ENCODE peak calls at places on chromosomes 1 and 21, in four cellular contexts. One of them, this sample, is unnamed.

GRCh38 chr1:113101588-113101987 is 28.6 kb downstream of the LRIG2 start:
- DNase-seq in GM12878: no peak
- DNase-seq in K562: no peak
- DNase-seq in IMR-90: peak
- DNase-seq in this sample: no peak

GRCh38 chr1:212862111-212862690 is 4.1 kb downstream of the FLVCR1 start:
- DNase-seq in K562: no peak
- DNase-seq in IMR-90: no peak
- DNase-seq in GM12878: no peak
- DNase-seq in this sample: no peak

GRCh38 chr1:23601968-23602876 is 42.9 kb upstream of the ID3 start:
- DNase-seq in GM12878: no peak
- DNase-seq in IMR-90: no peak
- DNase-seq in K562: no peak
- DNase-seq in this sample: no peak

GRCh38 chr1:187566371-187566770 is 737.6 kb downstream of the PLA2G4A start:
- DNase-seq in IMR-90: no peak
- DNase-seq in K562: no peak
- DNase-seq in GM12878: no peak
- DNase-seq in this sample: no peak

GRCh38 chr1:65467536-65467935 is 47.1 kb downstream of the LEPR start:
- DNase-seq in K562: peak
- DNase-seq in GM12878: no peak
- DNase-seq in IMR-90: peak
- DNase-seq in this sample: no peak

GRCh38 chr1:191498318-191498717 is 659.9 kb upstream of the RGS18 start:
- DNase-seq in GM12878: no peak
- DNase-seq in IMR-90: peak
- DNase-seq in K562: peak
- DNase-seq in this sample: peak

GRCh38 chr1:116737020-116737854 is 17.0 kb upstream of the CD2 start:
- DNase-seq in IMR-90: peak
- DNase-seq in GM12878: peak
- DNase-seq in K562: peak
- DNase-seq in this sample: peak

GRCh38 chr1:94992863-94993563 is 66.1 kb upstream of the CNN3 start:
- DNase-seq in K562: no peak
- DNase-seq in IMR-90: no peak
- DNase-seq in GM12878: no peak
- DNase-seq in this sample: no peak

GRCh38 chr1:223269006-223269405 is 95.0 kb downstream of the SUSD4 start:
- DNase-seq in K562: no peak
- DNase-seq in IMR-90: no peak
- DNase-seq in GM12878: no peak
- DNase-seq in this sample: no peak

GRCh38 chr1:55313903-55314302 is 98.7 kb upstream of the USP24 start:
- DNase-seq in K562: no peak
- DNase-seq in IMR-90: peak
- DNase-seq in GM12878: no peak
- DNase-seq in this sample: peak

GRCh38 chr1:217431395-217431794 is 199.5 kb downstream of the GPATCH2 start:
- DNase-seq in GM12878: no peak
- DNase-seq in IMR-90: no peak
- DNase-seq in K562: no peak
- DNase-seq in this sample: no peak

GRCh38 chr1:3597599-3597964 is 13.7 kb downstream of the MEGF6 start:
- DNase-seq in GM12878: no peak
- DNase-seq in IMR-90: no peak
- DNase-seq in K562: no peak
- DNase-seq in this sample: no peak

GRCh38 chr1:78464449-78464891 is 26.3 kb upstream of the PTGFR start:
- DNase-seq in K562: no peak
- DNase-seq in GM12878: no peak
- DNase-seq in IMR-90: peak
- DNase-seq in this sample: no peak

GRCh38 chr1:156104065-156104810 is 10.3 kb upstream of the LMNA start:
- DNase-seq in K562: no peak
- DNase-seq in GM12878: no peak
- DNase-seq in IMR-90: peak
- DNase-seq in this sample: peak

GRCh38 chr1:119449964-119450363 is 35.0 kb downstream of the HSD3B2 start:
- DNase-seq in K562: peak
- DNase-seq in GM12878: no peak
- DNase-seq in IMR-90: no peak
- DNase-seq in this sample: no peak

GRCh38 chr1:164611754-164612642 is 53.0 kb downstream of the PBX1 start:
- DNase-seq in K562: no peak
- DNase-seq in GM12878: no peak
- DNase-seq in IMR-90: peak
- DNase-seq in this sample: peak

GRCh38 chr1:36384542-36385409 is 948 bp downstream of the STK40 start:
- DNase-seq in K562: peak
- DNase-seq in GM12878: no peak
- DNase-seq in IMR-90: no peak
- DNase-seq in this sample: peak

GRCh38 chr21:32083175-32083574 is 195.7 kb downstream of the MIS18A start:
- DNase-seq in IMR-90: peak
- DNase-seq in GM12878: no peak
- DNase-seq in K562: no peak
- DNase-seq in this sample: peak

GRCh38 chr1:202144510-202145324 is at the start of gene ARL8A:
- DNase-seq in K562: peak
- DNase-seq in GM12878: no peak
- DNase-seq in IMR-90: peak
- DNase-seq in this sample: peak

GRCh38 chr21:44766014-44766817 is 35.4 kb downstream of the UBE2G2 start:
- DNase-seq in K562: no peak
- DNase-seq in IMR-90: no peak
- DNase-seq in GM12878: no peak
- DNase-seq in this sample: no peak

GRCh38 chr1:228977307-228977706 is 242.0 kb downstream of the RHOU start:
- DNase-seq in K562: no peak
- DNase-seq in GM12878: no peak
- DNase-seq in IMR-90: no peak
- DNase-seq in this sample: no peak

GRCh38 chr1:6347641-6348487 is 45.7 kb downstream of the ACOT7 start:
- DNase-seq in GM12878: no peak
- DNase-seq in K562: peak
- DNase-seq in IMR-90: peak
- DNase-seq in this sample: peak

DNA sequence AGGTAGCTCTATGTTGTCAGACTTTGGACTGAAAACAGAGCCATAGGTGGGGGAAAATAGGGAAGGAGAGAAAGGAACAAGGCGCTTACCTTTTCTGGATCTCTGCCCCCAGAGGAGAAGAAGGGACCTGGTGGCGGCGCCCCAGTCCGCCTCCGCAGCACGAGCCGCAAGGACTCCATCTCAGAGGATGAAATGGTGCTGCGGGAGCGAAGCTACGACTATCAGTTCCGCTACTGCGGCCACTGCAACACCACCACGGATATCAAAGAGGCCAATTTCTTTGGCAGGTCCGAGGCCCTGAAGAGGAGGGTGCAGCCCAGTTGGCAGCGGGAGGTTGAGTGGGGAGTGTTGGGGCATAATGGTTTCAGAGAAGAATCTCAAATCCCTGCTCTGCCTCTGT is 18.5 kb upstream of the TMEM222 start:
- DNase-seq in GM12878: no peak
- DNase-seq in K562: no peak
- DNase-seq in IMR-90: no peak
- DNase-seq in this sample: no peak
- H3K9ac ChIP-seq in GM12878: no peak
- H3K9ac ChIP-seq in K562: no peak
- H3K9ac ChIP-seq in IMR-90: no peak
- H3K9ac ChIP-seq in this sample: no peak

GRCh38 chr1:167565922-167566321 is 12.4 kb upstream of the CREG1 start:
- DNase-seq in GM12878: no peak
- DNase-seq in IMR-90: no peak
- DNase-seq in K562: no peak
- DNase-seq in this sample: no peak
- H2AFZ ChIP-seq in GM12878: no peak
- H2AFZ ChIP-seq in IMR-90: no peak
- H2AFZ ChIP-seq in K562: peak
- H2AFZ ChIP-seq in this sample: no peak

GRCh38 chr1:238331557-238331956 is 440.8 kb upstream of the ZP4 start:
- DNase-seq in K562: no peak
- DNase-seq in IMR-90: no peak
- DNase-seq in GM12878: no peak
- DNase-seq in this sample: no peak

GRCh38 chr1:238340989-238341388 is 450.3 kb upstream of the ZP4 start:
- DNase-seq in GM12878: no peak
- DNase-seq in K562: no peak
- DNase-seq in IMR-90: no peak
- DNase-seq in this sample: no peak

GRCh38 chr1:238341395-238341794 is 450.7 kb upstream of the ZP4 start:
- DNase-seq in IMR-90: no peak
- DNase-seq in K562: no peak
- DNase-seq in GM12878: no peak
- DNase-seq in this sample: no peak

GRCh38 chr1:238334170-238334569 is 443.4 kb upstream of the ZP4 start:
- DNase-seq in IMR-90: no peak
- DNase-seq in K562: no peak
- DNase-seq in GM12878: no peak
- DNase-seq in this sample: no peak

GRCh38 chr1:238336531-238336930 is 445.8 kb upstream of the ZP4 start:
- DNase-seq in GM12878: no peak
- DNase-seq in K562: no peak
- DNase-seq in IMR-90: no peak
- DNase-seq in this sample: no peak
- TF ChIP-seq FOS in GM12878: no peak
- TF ChIP-seq FOS in K562: no peak
- TF ChIP-seq FOS in IMR-90: no peak
- TF ChIP-seq FOS in this sample: no peak

DNA sequence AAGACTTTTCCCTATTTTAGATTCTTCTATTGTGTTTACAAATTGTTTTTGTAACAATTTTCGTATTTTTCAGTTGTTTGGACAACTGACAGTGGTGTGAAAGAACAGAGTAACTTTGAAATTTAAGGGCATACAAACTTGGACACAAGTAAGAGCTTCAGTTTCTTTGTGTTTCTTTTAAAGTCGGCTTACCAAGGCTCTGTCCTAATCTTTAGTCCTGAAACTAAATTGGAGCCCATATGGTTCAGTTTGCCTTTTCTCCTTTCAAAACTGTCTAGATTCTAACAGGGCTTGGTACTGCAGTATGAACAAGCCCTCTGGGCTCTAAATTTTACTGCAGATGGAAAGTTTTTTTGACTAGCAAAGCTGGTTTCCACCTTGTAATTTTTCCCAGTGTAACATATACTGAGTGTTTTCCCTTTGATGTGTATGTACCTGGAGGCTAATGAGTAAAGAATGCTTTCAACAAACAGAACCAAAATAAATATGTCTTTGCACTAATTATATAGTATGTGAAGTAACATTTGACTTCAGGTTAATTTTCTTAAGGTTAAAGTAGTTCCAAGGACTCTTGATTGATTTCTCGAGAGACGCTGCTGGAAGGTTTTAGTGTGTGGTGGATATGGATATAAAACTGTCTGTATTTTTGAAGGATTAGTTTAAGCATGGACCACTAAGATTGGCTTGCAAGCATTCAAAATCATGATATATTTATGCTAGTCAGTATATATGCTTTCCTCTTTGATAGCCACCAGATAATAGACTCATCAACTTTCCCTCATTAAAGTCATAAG is 4.1 kb downstream of the SNX27 start:
- DNase-seq in IMR-90: no peak
- DNase-seq in GM12878: no peak
- DNase-seq in K562: no peak
- DNase-seq in this sample: no peak
- H3K9ac ChIP-seq in IMR-90: no peak
- H3K9ac ChIP-seq in GM12878: no peak
- H3K9ac ChIP-seq in K562: no peak
- H3K9ac ChIP-seq in this sample: no peak

DNA sequence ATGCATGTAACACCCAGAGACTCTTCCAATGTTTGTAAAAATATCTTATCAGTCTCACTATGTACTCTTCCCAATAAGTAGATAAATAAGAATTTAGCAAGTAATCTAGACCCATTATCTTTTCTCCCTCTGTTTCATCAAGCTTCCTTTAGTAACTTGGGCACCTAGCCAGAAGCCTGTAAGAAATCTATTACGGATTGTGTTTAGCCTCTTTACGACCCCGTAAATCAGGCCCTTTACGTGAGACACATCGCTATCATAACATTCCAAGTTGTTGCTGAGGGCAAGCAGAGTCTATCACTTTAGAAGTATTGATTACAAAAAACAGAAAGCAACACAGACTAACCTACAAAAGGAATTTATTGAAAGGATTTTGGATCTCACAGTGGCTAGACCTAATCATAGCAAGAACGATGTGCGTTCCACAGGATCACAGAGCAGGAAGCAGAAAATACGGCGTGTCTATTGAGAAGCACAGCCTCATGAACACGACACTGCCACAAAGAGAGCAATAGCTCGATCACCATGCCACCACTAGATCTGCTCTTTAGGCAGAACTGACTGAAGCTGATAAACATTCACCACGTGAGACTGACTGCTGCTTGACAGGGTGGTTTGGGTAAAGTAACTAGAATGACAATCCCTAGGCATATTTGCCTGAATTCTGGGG is 922.1 kb downstream of the AMY1C start:
- DNase-seq in K562: no peak
- DNase-seq in GM12878: no peak
- DNase-seq in IMR-90: no peak
- DNase-seq in this sample: no peak
- H2AFZ ChIP-seq in K562: no peak
- H2AFZ ChIP-seq in GM12878: no peak
- H2AFZ ChIP-seq in IMR-90: no peak
- H2AFZ ChIP-seq in this sample: no peak